ENCODE peak calls at places on chromosome 21, in six cellular contexts. V is GM23248, T is PC-3, S is MM.1S, E is SK-N-SH, U is neural progenitor cell. R is an unnamed sample.

GRCh38 chr21:33430858-33431257 is 27.6 kb downstream of the IFNGR2 start:
- DNase-seq in V (no peak), U (no peak), S (no peak), T (no peak), E (no peak), R (no peak)

GRCh38 chr21:44701023-44701400 is 4.0 kb downstream of the KRTAP10-12 start:
- DNase-seq in T (no peak), U (no peak), E (peak; percentile 11), V (no peak), S (no peak), R (no peak)

GRCh38 chr21:46459356-46460112 is 843 bp downstream of the DIP2A start:
- DNase-seq in S (no peak), U (peak; percentile 42), V (peak; percentile 83), E (no peak), T (peak; percentile 49), R (peak; percentile 58)

GRCh38 chr21:32523463-32523862 is 61.9 kb downstream of the TCP10L start:
- DNase-seq in T (no peak), E (no peak), U (no peak), S (no peak), V (no peak), R (no peak)

GRCh38 chr21:25506887-25507286 is 100.4 kb downstream of the MRPL39 start:
- DNase-seq in U (no peak), T (peak; percentile 85), S (no peak), E (no peak), V (peak; percentile 57), R (no peak)

GRCh38 chr21:46351476-46352155 is 27.7 kb downstream of the PCNT start:
- DNase-seq in S (no peak), V (no peak), E (no peak), U (no peak), T (peak; percentile 47), R (no peak)

GRCh38 chr21:45965084-45965826 is 16.3 kb upstream of the COL6A1 start:
- DNase-seq in E (no peak), T (no peak), V (no peak), S (no peak), U (no peak), R (no peak)

GRCh38 chr21:21002137-21002536 is 3.9 kb downstream of the NCAM2 start:
- DNase-seq in S (peak; percentile 30), T (no peak), V (no peak), E (no peak), U (no peak), R (no peak)

GRCh38 chr21:16243396-16243795 is 513.6 kb downstream of the USP25 start:
- DNase-seq in U (no peak), E (no peak), T (no peak), V (no peak), S (no peak), R (no peak)

GRCh38 chr21:39441502-39442475 is 3.8 kb downstream of the LCA5L start:
- DNase-seq in E (peak; percentile 59), V (peak; percentile 77), U (peak; percentile 59), S (peak; percentile 77), T (peak; percentile 68), R (peak; percentile 76)

GRCh38 chr21:45517249-45518065 is 24.8 kb downstream of the SLC19A1 start:
- DNase-seq in V (no peak), U (no peak), E (no peak), S (no peak), T (no peak), R (no peak)

GRCh38 chr21:45482899-45483821 is 59.1 kb downstream of the SLC19A1 start:
- DNase-seq in T (no peak), V (no peak), S (no peak), E (no peak), U (no peak), R (no peak)

GRCh38 chr21:21018841-21019240 is 20.6 kb downstream of the NCAM2 start:
- DNase-seq in T (no peak), V (no peak), U (no peak), E (no peak), S (no peak), R (peak; percentile 14)

GRCh38 chr21:25636727-25637126 is 2.3 kb upstream of the JAM2 start:
- DNase-seq in T (no peak), S (no peak), E (no peak), U (no peak), V (peak; percentile 29), R (no peak)

GRCh38 chr21:46057111-46057709 is 40.7 kb upstream of the COL6A2 start:
- DNase-seq in V (no peak), S (no peak), T (no peak), E (no peak), U (no peak), R (no peak)

DNA sequence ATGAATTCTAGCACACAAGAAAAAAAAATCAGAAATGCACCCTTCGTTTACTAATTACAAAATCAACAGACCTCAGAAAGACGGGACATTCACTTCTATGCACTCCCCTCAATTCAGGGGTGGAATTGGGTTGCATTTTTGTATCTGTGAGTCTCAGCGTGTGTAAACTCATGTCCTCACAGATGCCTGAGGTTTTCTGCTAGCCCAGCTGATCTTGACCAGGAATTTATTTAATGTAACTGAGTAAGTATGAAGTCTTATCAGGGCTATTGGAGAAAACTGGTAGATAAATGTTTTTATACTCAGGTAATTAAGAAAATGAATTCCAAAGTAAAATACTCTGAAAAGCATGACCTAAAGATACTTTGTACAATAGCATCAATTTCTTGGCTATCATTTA is 167.7 kb downstream of the RUNX1 start:
- DNase-seq in E (no peak), T (peak; percentile 63), V (peak; percentile 65), U (no peak), S (no peak), R (no peak)
- H3F3A ChIP-seq in E (peaks cover 40% of the 10 kb centered on the region), T (peaks cover 42% of the 10 kb centered on the region), V (peaks cover 90% of the 10 kb centered on the region), U (peaks cover 8% of the 10 kb centered on the region), S (peaks cover 12% of the 10 kb centered on the region), R (peaks cover 9% of the 10 kb centered on the region)

GRCh38 chr21:42337830-42338729 is 12.7 kb downstream of the TFF2 start:
- DNase-seq in E (peak; percentile 55), U (peak; percentile 87), V (peak; percentile 67), S (peak; percentile 51), T (peak; percentile 95), R (peak; percentile 94)
- TF ChIP-seq EZH2phosphoT487 in E (no peak), U (no peak), V (no peak), S (no peak), T (no peak), R (no peak)

GRCh38 chr21:36166705-36167104 is 10.1 kb downstream of the DOP1B start:
- DNase-seq in S (no peak), V (no peak), T (no peak), E (peak; percentile 35), U (no peak), R (no peak)
- H3K4me2 ChIP-seq in S (no peak overlapping the region), V (no peak overlapping the region), T (no peak overlapping the region), E (no peak overlapping the region), U (no peak overlapping the region), R (no peak overlapping the region)

DNA sequence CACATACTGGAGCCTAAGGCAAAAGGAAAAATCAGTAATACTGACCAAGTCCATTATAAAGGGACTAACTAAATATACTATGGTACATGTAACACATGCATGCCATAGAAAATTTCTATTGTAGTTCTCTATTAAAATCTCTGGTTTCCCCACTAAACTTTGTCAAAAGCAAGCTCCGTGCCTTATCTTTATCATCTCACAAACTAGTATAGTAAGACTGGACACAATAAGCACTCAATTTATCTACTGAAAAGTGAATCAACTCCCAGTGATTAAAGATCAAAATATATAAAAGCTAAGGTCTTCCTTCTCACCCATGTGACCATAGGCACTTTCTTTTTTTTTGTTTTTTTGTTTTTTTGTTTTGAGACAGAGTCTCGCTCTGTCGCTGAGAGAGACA is 61.4 kb downstream of the HSF2BP start:
- DNase-seq in U (no peak), V (no peak), S (no peak), E (no peak), T (peak; percentile 49), R (no peak)
- H3F3A ChIP-seq in U (no peaks in the 10 kb centered on the region), V (peaks cover 53% of the 10 kb centered on the region), S (peaks cover 9% of the 10 kb centered on the region), E (peaks cover 33% of the 10 kb centered on the region), T (no peaks in the 10 kb centered on the region), R (no peaks in the 10 kb centered on the region)

DNA sequence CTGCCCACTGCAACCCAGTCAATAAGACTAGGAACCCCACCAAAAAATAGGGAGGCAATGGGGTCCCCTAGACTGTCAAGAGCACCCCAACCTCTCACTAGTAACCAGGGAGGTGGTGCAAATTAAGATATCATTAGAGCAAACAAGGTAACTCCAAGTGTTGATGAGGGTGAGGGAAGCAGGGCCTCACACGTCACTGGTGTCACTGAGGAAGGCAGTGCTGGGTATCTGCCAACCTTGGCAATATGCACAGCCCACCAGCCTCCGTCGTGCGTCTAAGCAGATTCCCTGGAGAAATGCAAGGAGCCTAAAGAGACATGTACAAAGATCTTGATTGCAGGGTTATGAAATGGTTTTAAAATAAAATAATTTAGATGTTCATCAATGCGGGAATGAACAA is 3.8 kb downstream of the UBASH3A start:
- DNase-seq in E (no peak), V (no peak), T (no peak), S (no peak), U (no peak), R (no peak)
- TF ChIP-seq EZH2phosphoT487 in E (no peak), V (no peak), T (no peak), S (no peak), U (no peak), R (no peak)

DNA sequence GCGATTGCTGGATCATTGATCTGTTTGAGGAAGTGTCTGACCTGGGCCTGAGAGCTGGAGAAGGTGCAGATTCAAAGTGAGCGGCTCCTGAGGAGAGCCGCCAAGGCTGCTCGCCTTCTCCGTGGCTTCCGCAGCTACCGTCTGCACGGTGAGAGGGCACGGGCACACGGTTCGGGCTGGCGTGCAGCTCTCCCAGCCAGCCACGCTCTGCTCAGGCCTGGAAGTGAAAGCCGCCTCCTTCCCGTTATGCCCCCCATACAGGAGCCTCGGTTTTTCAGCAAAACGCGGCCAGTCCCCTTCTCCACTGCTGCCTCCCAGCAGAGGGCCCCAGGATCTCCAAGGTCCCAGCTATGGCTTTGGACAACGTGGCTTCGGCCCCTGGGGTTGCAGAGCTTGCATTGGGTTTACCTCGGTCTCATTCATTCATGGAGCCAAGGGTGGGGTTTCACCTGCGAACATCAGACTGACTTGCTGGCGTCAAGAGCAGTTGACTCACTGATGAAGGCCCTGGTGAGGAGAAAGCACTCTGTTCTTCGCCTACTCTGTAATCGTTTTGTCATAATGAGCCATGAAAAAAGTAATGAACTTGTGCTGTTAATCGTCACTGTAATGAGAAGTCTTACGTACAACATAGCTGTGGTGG is 24.4 kb upstream of the PDXK start:
- DNase-seq in U (no peak), S (no peak), E (no peak), T (no peak), V (no peak), R (no peak)
- H3K4me2 ChIP-seq in U (no peak overlapping the region), S (no peak overlapping the region), E (no peak overlapping the region), T (no peak overlapping the region), V (no peak overlapping the region), R (no peak overlapping the region)

R was measured in GM23338.